ENCODE peak calls at places on chromosome 14, in seven cellular contexts. W, U, S, P, V, X and E are unnamed samples.

GRCh38 chr14:91891721-91892220 is 24.4 kb upstream of the TC2N start:
- DNase-seq in S (no peak), X (no peak), U (peak; percentile 78), V (no peak), P (no peak), W (no peak), E (no peak)

GRCh38 chr14:105458010-105458409 is 16.6 kb upstream of the CRIP2 start:
- DNase-seq in S (no peak), X (no peak), V (no peak), U (no peak), W (no peak), P (no peak), E (no peak)

GRCh38 chr14:75794615-75795038 is 133.6 kb downstream of the TTLL5 start:
- DNase-seq in U (peak; percentile 76), P (no peak), V (peak; percentile 72), X (no peak), S (no peak), W (peak; percentile 67), E (no peak)

GRCh38 chr14:103056322-103057027 is 874 bp downstream of the CDC42BPB start:
- DNase-seq in P (no peak), X (peak; percentile 84), W (peak; percentile 36), S (no peak), V (peak; percentile 55), U (peak; percentile 64), E (no peak)

GRCh38 chr14:28756896-28757570 is 9.6 kb upstream of the FOXG1 start:
- DNase-seq in W (peak; percentile 33), V (peak; percentile 54), X (peak; percentile 64), P (no peak), U (peak; percentile 49), S (no peak), E (no peak)

GRCh38 chr14:92534863-92535654 is 21.5 kb downstream of the RIN3 start:
- DNase-seq in V (no peak), U (no peak), P (no peak), W (no peak), S (no peak), X (no peak), E (no peak)

GRCh38 chr14:59254146-59254910 is 65.9 kb downstream of the DAAM1 start:
- DNase-seq in U (peak; percentile 98), X (no peak), P (no peak), V (peak; percentile 95), S (no peak), W (peak; percentile 89), E (no peak)

GRCh38 chr14:105853089-105853906 is 326.9 kb downstream of the TMEM121 start:
- DNase-seq in S (no peak), U (no peak), P (no peak), X (no peak), V (no peak), W (no peak), E (no peak)

GRCh38 chr14:94345344-94346072 is 22.4 kb upstream of the SERPINA6 start:
- DNase-seq in S (no peak), U (peak; percentile 96), P (no peak), W (peak; percentile 84), V (peak; percentile 93), X (no peak), E (no peak)

GRCh38 chr14:95478309-95478708 is 38.1 kb downstream of the SYNE3 start:
- DNase-seq in V (no peak), P (no peak), W (no peak), U (no peak), X (no peak), S (no peak), E (no peak)

GRCh38 chr14:92316116-92316515 is 6.8 kb upstream of the SLC24A4 start:
- DNase-seq in S (no peak), X (no peak), V (no peak), U (no peak), P (peak; percentile 8), W (no peak), E (no peak)

GRCh38 chr14:19823178-19823577 is 19.6 kb downstream of the OR4N2 start:
- DNase-seq in P (no peak), S (no peak), V (no peak), W (no peak), U (no peak), X (no peak), E (no peak)

GRCh38 chr14:74825008-74825407 is 50.9 kb downstream of the PROX2 start:
- DNase-seq in P (no peak), W (peak; percentile 44), X (no peak), S (no peak), V (peak; percentile 79), U (peak; percentile 72), E (no peak)

GRCh38 chr14:104687601-104688504 is 1.6 kb upstream of the INF2 start:
- DNase-seq in S (no peak), V (no peak), X (no peak), W (no peak), U (peak; percentile 46), P (no peak), E (no peak)

GRCh38 chr14:31395572-31396205 is 24.7 kb downstream of the HEATR5A start:
- DNase-seq in W (no peak), X (no peak), S (no peak), U (no peak), V (no peak), P (no peak), E (no peak)

GRCh38 chr14:96508900-96509299 is 6.7 kb downstream of the PAPOLA start:
- DNase-seq in X (no peak), P (no peak), U (no peak), W (no peak), S (no peak), V (no peak), E (no peak)

GRCh38 chr14:100735271-100735670 is 8.6 kb downstream of the DLK1 start:
- DNase-seq in W (no peak), X (no peak), V (no peak), U (no peak), P (no peak), S (no peak), E (peak; percentile 8)

GRCh38 chr14:75826599-75826998 is 155.2 kb downstream of the TGFB3 start:
- DNase-seq in X (no peak), V (peak; percentile 55), W (no peak), S (no peak), U (peak; percentile 31), P (no peak), E (no peak)

GRCh38 chr14:33647385-33647786 is 303.5 kb downstream of the EGLN3 start:
- DNase-seq in P (no peak), V (peak; percentile 91), W (peak; percentile 93), X (no peak), S (no peak), U (peak; percentile 97), E (no peak)

GRCh38 chr14:70952485-70952884 is 45.2 kb downstream of the PCNX1 start:
- DNase-seq in S (no peak), P (no peak), U (no peak), V (no peak), X (no peak), W (no peak), E (no peak)

GRCh38 chr14:25516838-25517237 is 466.9 kb upstream of the STXBP6 start:
- DNase-seq in W (no peak), U (no peak), P (no peak), X (no peak), S (no peak), V (no peak), E (no peak)

GRCh38 chr14:103994535-103995184 is 52.3 kb upstream of the RD3L start:
- DNase-seq in P (no peak), V (peak; percentile 4), S (no peak), X (no peak), W (no peak), U (no peak), E (no peak)

GRCh38 chr14:71403673-71404072 is 496.4 kb downstream of the PCNX1 start:
- DNase-seq in P (peak; percentile 28), S (peak; percentile 38), X (no peak), W (peak; percentile 31), U (no peak), V (peak; percentile 44), E (no peak)

GRCh38 chr14:68408680-68409079 is 384.2 kb downstream of the ZFP36L1 start:
- DNase-seq in S (no peak), W (no peak), P (no peak), V (peak; percentile 48), U (no peak), X (no peak), E (no peak)

GRCh38 chr14:44453433-44454171 is 53.5 kb downstream of the FSCB start:
- DNase-seq in V (no peak), U (no peak), P (peak; percentile 37), W (no peak), X (no peak), S (no peak), E (no peak)

GRCh38 chr14:39491134-39491541 is 58.9 kb upstream of the FBXO33 start:
- DNase-seq in W (peak; percentile 30), V (peak; percentile 52), S (no peak), X (no peak), U (peak; percentile 38), P (peak; percentile 7), E (no peak)

GRCh38 chr14:21001218-21001617 is 2.1 kb downstream of the SLC39A2 start:
- DNase-seq in V (no peak), U (no peak), S (no peak), W (no peak), P (no peak), X (no peak), E (no peak)
- TF ChIP-seq CTCF in V (no peak), U (no peak), S (no peak), W (no peak), P (no peak), X (no peak), E (no peak)

GRCh38 chr14:66662374-66662773 is 154.4 kb downstream of the GPHN start:
- DNase-seq in V (no peak), U (no peak), W (no peak), P (no peak), X (no peak), S (no peak), E (no peak)
- TF ChIP-seq CTCF in V (peak; percentile 32), U (peak; percentile 56), W (peak; percentile 72), P (no peak), X (peak; percentile 34), S (no peak), E (no peak)

GRCh38 chr14:55240526-55241178 is 30.6 kb upstream of the FBXO34 start:
- DNase-seq in S (no peak), V (peak; percentile 89), P (no peak), X (peak; percentile 63), W (peak; percentile 16), U (peak; percentile 54), E (no peak)

GRCh38 chr14:55241673-55242072 is 29.5 kb upstream of the FBXO34 start:
- DNase-seq in P (no peak), X (no peak), V (no peak), W (no peak), U (no peak), S (no peak), E (no peak)

GRCh38 chr14:55243813-55244212 is 27.4 kb upstream of the FBXO34 start:
- DNase-seq in V (no peak), S (no peak), P (no peak), U (no peak), W (no peak), X (no peak), E (no peak)

GRCh38 chr14:55249423-55249822 is 21.8 kb upstream of the FBXO34 start:
- DNase-seq in X (no peak), P (no peak), W (peak; percentile 39), U (peak; percentile 17), V (peak; percentile 72), S (no peak), E (no peak)

GRCh38 chr14:55245657-55246268 is 25.5 kb upstream of the FBXO34 start:
- DNase-seq in P (peak; percentile 35), X (no peak), V (peak; percentile 42), W (peak; percentile 28), U (peak; percentile 30), S (peak; percentile 38), E (no peak)
- TF ChIP-seq CTCF in P (peak; percentile 64), X (no peak), V (peak; percentile 64), W (peak; percentile 83), U (peak; percentile 84), S (peak; percentile 60), E (peak; percentile 51)

GRCh38 chr14:87630808-87631207 is 362.2 kb downstream of the GALC start:
- DNase-seq in W (no peak), X (no peak), S (no peak), V (no peak), P (no peak), U (no peak), E (no peak)
- TF ChIP-seq CTCF in W (no peak), X (no peak), S (no peak), V (no peak), P (no peak), U (no peak), E (no peak)